ENCODE peak calls at places on chromosomes 1 and 21, in five cellular contexts. One of them, this sample, is unnamed.

GRCh38 chr1:165686121-165686970 is 12.0 kb downstream of the ALDH9A1 start:
- DNase-seq in dorsolateral prefrontal cortex: no peak
- DNase-seq in mucosa of descending colon: no peak
- DNase-seq in lower leg skin: no peak
- DNase-seq in BE2C: no peak
- DNase-seq in this sample: no peak

GRCh38 chr1:189180057-189180456 is 1297.6 kb downstream of the BRINP3 start:
- DNase-seq in BE2C: no peak
- DNase-seq in mucosa of descending colon: no peak
- DNase-seq in lower leg skin: no peak
- DNase-seq in dorsolateral prefrontal cortex: no peak
- DNase-seq in this sample: no peak

GRCh38 chr1:8460784-8461183 is 142.9 kb downstream of the SLC45A1 start:
- DNase-seq in dorsolateral prefrontal cortex: no peak
- DNase-seq in lower leg skin: no peak
- DNase-seq in BE2C: no peak
- DNase-seq in mucosa of descending colon: no peak
- DNase-seq in this sample: no peak

GRCh38 chr1:26747048-26747447 is 40.7 kb upstream of the PIGV start:
- DNase-seq in BE2C: no peak
- DNase-seq in dorsolateral prefrontal cortex: no peak
- DNase-seq in lower leg skin: no peak
- DNase-seq in mucosa of descending colon: no peak
- DNase-seq in this sample: no peak

GRCh38 chr1:48967318-48967717 is 190.6 kb upstream of the BEND5 start:
- DNase-seq in lower leg skin: no peak
- DNase-seq in BE2C: no peak
- DNase-seq in mucosa of descending colon: no peak
- DNase-seq in dorsolateral prefrontal cortex: no peak
- DNase-seq in this sample: no peak

GRCh38 chr1:44283524-44284173 is 70.4 kb downstream of the DMAP1 start:
- DNase-seq in dorsolateral prefrontal cortex: no peak
- DNase-seq in mucosa of descending colon: no peak
- DNase-seq in lower leg skin: no peak
- DNase-seq in BE2C: no peak
- DNase-seq in this sample: no peak

GRCh38 chr1:207397525-207397926 is 56.6 kb upstream of the CR2 start:
- DNase-seq in lower leg skin: no peak
- DNase-seq in BE2C: no peak
- DNase-seq in dorsolateral prefrontal cortex: no peak
- DNase-seq in mucosa of descending colon: no peak
- DNase-seq in this sample: no peak

GRCh38 chr1:27658951-27659496 is 13.0 kb downstream of the IFI6 start:
- DNase-seq in mucosa of descending colon: no peak
- DNase-seq in lower leg skin: no peak
- DNase-seq in BE2C: peak
- DNase-seq in dorsolateral prefrontal cortex: no peak
- DNase-seq in this sample: no peak

GRCh38 chr1:209564904-209565303 is 18.6 kb upstream of the CAMK1G start:
- DNase-seq in dorsolateral prefrontal cortex: no peak
- DNase-seq in mucosa of descending colon: no peak
- DNase-seq in lower leg skin: no peak
- DNase-seq in BE2C: no peak
- DNase-seq in this sample: no peak

GRCh38 chr1:119947468-119947867 is 51.2 kb upstream of the ADAM30 start:
- DNase-seq in lower leg skin: no peak
- DNase-seq in BE2C: no peak
- DNase-seq in mucosa of descending colon: no peak
- DNase-seq in dorsolateral prefrontal cortex: no peak
- DNase-seq in this sample: no peak

GRCh38 chr21:41802684-41803083 is 35.8 kb upstream of the RIPK4 start:
- DNase-seq in dorsolateral prefrontal cortex: peak
- DNase-seq in lower leg skin: peak
- DNase-seq in mucosa of descending colon: no peak
- DNase-seq in BE2C: no peak
- DNase-seq in this sample: no peak

GRCh38 chr1:32816676-32817158 is 441 bp downstream of the YARS1 start:
- DNase-seq in dorsolateral prefrontal cortex: no peak
- DNase-seq in lower leg skin: no peak
- DNase-seq in mucosa of descending colon: no peak
- DNase-seq in BE2C: no peak
- DNase-seq in this sample: no peak

GRCh38 chr21:41641821-41642368 is 125.0 kb downstream of the RIPK4 start:
- DNase-seq in BE2C: no peak
- DNase-seq in mucosa of descending colon: no peak
- DNase-seq in lower leg skin: peak
- DNase-seq in dorsolateral prefrontal cortex: peak
- DNase-seq in this sample: no peak

GRCh38 chr1:197099444-197099843 is 32.4 kb upstream of the F13B start:
- DNase-seq in mucosa of descending colon: no peak
- DNase-seq in dorsolateral prefrontal cortex: no peak
- DNase-seq in lower leg skin: no peak
- DNase-seq in BE2C: no peak
- DNase-seq in this sample: no peak

GRCh38 chr1:208272713-208273112 is 28.5 kb upstream of the PLXNA2 start:
- DNase-seq in lower leg skin: no peak
- DNase-seq in dorsolateral prefrontal cortex: no peak
- DNase-seq in BE2C: no peak
- DNase-seq in mucosa of descending colon: no peak
- DNase-seq in this sample: no peak

GRCh38 chr1:84782311-84782771 is 92.1 kb upstream of the SSX2IP start:
- DNase-seq in BE2C: peak
- DNase-seq in lower leg skin: no peak
- DNase-seq in mucosa of descending colon: peak
- DNase-seq in dorsolateral prefrontal cortex: peak
- DNase-seq in this sample: peak

GRCh38 chr1:230218667-230219066 is 151.6 kb downstream of the GALNT2 start:
- DNase-seq in mucosa of descending colon: no peak
- DNase-seq in lower leg skin: no peak
- DNase-seq in dorsolateral prefrontal cortex: no peak
- DNase-seq in BE2C: no peak
- DNase-seq in this sample: no peak

GRCh38 chr1:93980881-93981280 is 71.7 kb upstream of the GCLM start:
- DNase-seq in lower leg skin: no peak
- DNase-seq in BE2C: no peak
- DNase-seq in mucosa of descending colon: no peak
- DNase-seq in dorsolateral prefrontal cortex: no peak
- DNase-seq in this sample: no peak

GRCh38 chr1:87853576-87854351 is 525.1 kb downstream of the LMO4 start:
- DNase-seq in lower leg skin: no peak
- DNase-seq in dorsolateral prefrontal cortex: no peak
- DNase-seq in BE2C: no peak
- DNase-seq in mucosa of descending colon: no peak
- DNase-seq in this sample: no peak

GRCh38 chr1:226602186-226603029 is 53.8 kb downstream of the STUM start:
- DNase-seq in lower leg skin: peak
- DNase-seq in BE2C: no peak
- DNase-seq in dorsolateral prefrontal cortex: no peak
- DNase-seq in mucosa of descending colon: no peak
- DNase-seq in this sample: no peak

GRCh38 chr1:66931548-66932124 is 6.8 kb downstream of the MIER1 start:
- DNase-seq in BE2C: no peak
- DNase-seq in lower leg skin: no peak
- DNase-seq in mucosa of descending colon: no peak
- DNase-seq in dorsolateral prefrontal cortex: no peak
- DNase-seq in this sample: no peak

GRCh38 chr1:209569445-209570207 is 13.9 kb upstream of the CAMK1G start:
- DNase-seq in lower leg skin: peak
- DNase-seq in dorsolateral prefrontal cortex: peak
- DNase-seq in mucosa of descending colon: peak
- DNase-seq in BE2C: peak
- DNase-seq in this sample: peak

GRCh38 chr1:204453141-204453772 is 41.3 kb downstream of the PIK3C2B start:
- DNase-seq in dorsolateral prefrontal cortex: no peak
- DNase-seq in mucosa of descending colon: no peak
- DNase-seq in lower leg skin: no peak
- DNase-seq in BE2C: no peak
- DNase-seq in this sample: no peak

GRCh38 chr1:16440480-16441311 is at the start of gene NECAP2:
- DNase-seq in dorsolateral prefrontal cortex: peak
- DNase-seq in BE2C: peak
- DNase-seq in lower leg skin: peak
- DNase-seq in mucosa of descending colon: peak
- DNase-seq in this sample: peak

GRCh38 chr1:242691603-242691945 is 167.1 kb upstream of the PLD5 start:
- DNase-seq in BE2C: no peak
- DNase-seq in dorsolateral prefrontal cortex: no peak
- DNase-seq in lower leg skin: no peak
- DNase-seq in mucosa of descending colon: no peak
- DNase-seq in this sample: no peak

GRCh38 chr1:97094257-97094972 is 372.8 kb downstream of the PTBP2 start:
- DNase-seq in mucosa of descending colon: no peak
- DNase-seq in dorsolateral prefrontal cortex: no peak
- DNase-seq in lower leg skin: no peak
- DNase-seq in BE2C: no peak
- DNase-seq in this sample: no peak

GRCh38 chr1:222250376-222250775 is 297.5 kb downstream of the HHIPL2 start:
- DNase-seq in dorsolateral prefrontal cortex: no peak
- DNase-seq in lower leg skin: no peak
- DNase-seq in mucosa of descending colon: no peak
- DNase-seq in BE2C: no peak
- DNase-seq in this sample: no peak
- TF ChIP-seq CTCF in dorsolateral prefrontal cortex: no peak
- TF ChIP-seq CTCF in lower leg skin: no peak
- TF ChIP-seq CTCF in mucosa of descending colon: no peak
- TF ChIP-seq CTCF in BE2C: no peak
- TF ChIP-seq CTCF in this sample: no peak

DNA sequence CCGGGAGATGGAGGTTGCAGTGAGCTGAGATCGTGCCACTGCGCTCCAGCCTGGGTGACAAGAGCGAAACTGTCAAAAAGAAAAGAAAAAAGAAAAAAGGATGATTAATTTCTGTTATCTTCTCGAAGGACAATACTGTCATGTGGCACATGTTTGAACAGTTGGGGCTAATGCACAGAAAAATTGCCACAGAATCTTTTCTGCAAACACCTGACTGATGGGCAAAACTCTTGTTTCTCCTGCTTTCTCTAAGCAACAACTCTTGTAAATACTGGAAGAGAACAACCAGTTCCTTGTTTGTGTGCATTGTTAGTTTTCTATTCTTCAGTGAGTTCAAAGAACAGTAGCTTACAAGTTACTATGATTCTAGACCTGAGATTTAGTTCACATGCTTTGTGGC is 60.7 kb downstream of the CDC14A start:
- DNase-seq in dorsolateral prefrontal cortex: no peak
- DNase-seq in BE2C: no peak
- DNase-seq in lower leg skin: no peak
- DNase-seq in mucosa of descending colon: no peak
- DNase-seq in this sample: no peak
- TF ChIP-seq CTCF in dorsolateral prefrontal cortex: no peak
- TF ChIP-seq CTCF in BE2C: no peak
- TF ChIP-seq CTCF in lower leg skin: no peak
- TF ChIP-seq CTCF in mucosa of descending colon: no peak
- TF ChIP-seq CTCF in this sample: no peak

DNA sequence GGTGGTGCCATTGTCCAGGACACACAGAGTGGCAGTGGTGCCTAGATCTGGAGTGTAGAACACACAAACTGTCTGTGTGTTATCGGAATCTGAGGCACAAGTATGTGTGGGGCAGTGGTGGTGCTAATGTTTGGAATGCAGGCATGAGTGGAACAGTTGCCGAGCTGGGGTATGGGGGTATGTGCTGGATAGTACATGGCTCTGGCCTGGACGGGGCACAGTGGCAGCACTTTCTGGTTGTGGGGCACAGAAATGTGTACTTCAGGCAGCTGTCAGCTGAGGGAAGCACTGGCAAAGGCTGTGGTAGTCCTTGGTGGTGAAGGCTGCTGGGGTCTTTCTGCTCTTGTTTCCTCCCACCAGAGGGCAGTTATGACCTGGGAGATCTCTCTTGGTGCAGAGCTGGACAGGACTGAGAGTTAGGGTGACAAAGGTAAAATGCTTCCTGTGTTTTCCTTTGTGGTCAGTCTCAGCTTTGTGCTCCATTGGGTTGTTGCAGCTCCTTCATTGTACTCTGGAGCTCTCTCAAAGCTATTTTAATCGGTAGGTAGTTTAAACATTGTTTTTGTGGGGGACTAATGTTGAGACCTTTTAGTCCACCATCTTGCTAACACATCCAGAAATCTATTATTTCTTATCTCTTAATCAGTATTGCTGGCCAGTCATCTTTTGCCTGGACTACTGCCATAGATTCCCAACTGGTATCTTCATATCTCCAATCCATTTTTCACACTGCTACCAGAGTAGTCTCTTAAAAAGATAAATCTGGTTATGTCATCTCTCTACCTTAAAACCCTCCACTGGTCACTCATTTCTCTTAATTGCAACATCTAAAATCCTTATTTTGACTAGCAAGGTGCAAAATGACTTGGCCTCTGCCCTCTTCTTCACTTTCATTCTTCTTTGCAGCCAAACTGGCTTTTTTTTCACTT is 83.9 kb upstream of the NBPF4 start:
- DNase-seq in mucosa of descending colon: no peak
- DNase-seq in lower leg skin: no peak
- DNase-seq in dorsolateral prefrontal cortex: no peak
- DNase-seq in BE2C: peak
- DNase-seq in this sample: no peak
- TF ChIP-seq CTCF in mucosa of descending colon: no peak
- TF ChIP-seq CTCF in lower leg skin: no peak
- TF ChIP-seq CTCF in dorsolateral prefrontal cortex: no peak
- TF ChIP-seq CTCF in BE2C: peak
- TF ChIP-seq CTCF in this sample: peak

DNA sequence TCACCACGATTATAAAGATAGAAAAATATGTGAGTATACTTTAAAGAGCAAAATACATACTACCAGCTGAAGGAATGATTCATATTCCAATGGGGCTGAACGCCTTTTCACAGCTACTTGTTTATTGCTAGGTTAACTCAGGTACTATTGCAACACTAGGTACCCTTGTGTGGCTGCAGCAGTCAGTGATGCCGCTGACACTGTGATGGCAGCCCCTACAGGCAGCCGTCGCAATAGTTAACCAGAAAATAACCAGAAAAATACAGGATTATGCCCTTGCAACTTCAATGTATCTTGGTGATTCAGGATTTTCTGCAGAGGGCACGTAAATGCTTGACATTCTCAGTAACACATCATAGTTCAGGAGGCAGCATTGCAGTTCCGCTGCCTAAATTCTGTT is 1.6 kb upstream of the MARK1 start:
- DNase-seq in BE2C: no peak
- DNase-seq in dorsolateral prefrontal cortex: no peak
- DNase-seq in lower leg skin: no peak
- DNase-seq in mucosa of descending colon: no peak
- DNase-seq in this sample: no peak
- TF ChIP-seq CTCF in BE2C: peak
- TF ChIP-seq CTCF in dorsolateral prefrontal cortex: no peak
- TF ChIP-seq CTCF in lower leg skin: no peak
- TF ChIP-seq CTCF in mucosa of descending colon: no peak
- TF ChIP-seq CTCF in this sample: peak

DNA sequence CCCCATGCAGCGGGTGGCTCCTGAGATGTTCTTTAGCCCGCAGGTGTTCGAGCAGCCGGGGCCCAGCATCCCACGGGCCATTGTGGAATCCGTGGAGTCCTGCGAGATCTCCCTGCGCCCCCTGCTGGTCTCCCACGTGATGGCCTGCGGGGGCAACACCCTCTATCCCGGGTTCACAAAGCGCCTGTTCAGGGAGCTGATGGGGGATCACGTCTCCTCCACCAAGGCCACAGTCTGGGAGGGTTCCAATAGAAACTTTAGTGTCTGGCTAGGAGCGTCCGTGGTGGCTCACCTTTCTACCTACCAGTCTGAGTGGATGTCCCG is 71.0 kb downstream of the ACTL8 start:
- DNase-seq in lower leg skin: no peak
- DNase-seq in BE2C: peak
- DNase-seq in dorsolateral prefrontal cortex: no peak
- DNase-seq in mucosa of descending colon: peak
- DNase-seq in this sample: no peak
- TF ChIP-seq CTCF in lower leg skin: no peak
- TF ChIP-seq CTCF in BE2C: peak
- TF ChIP-seq CTCF in dorsolateral prefrontal cortex: peak
- TF ChIP-seq CTCF in mucosa of descending colon: peak
- TF ChIP-seq CTCF in this sample: peak